ENCODE peak calls at places on chromosomes 12 and 14, in ten cellular contexts. V, B, M, K, T, A, R, O, N and F are unnamed samples.

GRCh38 chr14:75711796-75712211 is 50.8 kb downstream of the TTLL5 start:
- DNase-seq in B (no peak), A (no peak), N (no peak), R (peak), M (peak), V (peak), K (no peak), O (peak), T (no peak), F (no peak)

GRCh38 chr14:56137842-56138241 is 19.6 kb downstream of the PELI2 start:
- DNase-seq in B (peak), R (no peak), T (no peak), V (no peak), K (peak), O (no peak), M (no peak), N (no peak), A (no peak), F (no peak)

GRCh38 chr12:114682920-114683708 is 861 bp downstream of the TBX3 start:
- DNase-seq in N (no peak), K (peak), A (peak), B (no peak), R (no peak), M (no peak), O (no peak), T (no peak), V (peak), F (no peak)

GRCh38 chr12:27289414-27289813 is 43.2 kb upstream of the BMAL2 start:
- DNase-seq in V (no peak), M (no peak), K (no peak), B (no peak), R (no peak), T (no peak), O (no peak), A (no peak), N (no peak), F (no peak)

GRCh38 chr12:4118017-4118510 is 155.5 kb upstream of the CCND2 start:
- DNase-seq in B (no peak), T (no peak), O (no peak), A (no peak), K (no peak), M (no peak), N (no peak), V (peak), R (peak), F (no peak)

GRCh38 chr12:32379667-32380066 is 19.7 kb upstream of the FGD4 start:
- DNase-seq in R (no peak), V (no peak), T (no peak), K (no peak), B (no peak), N (no peak), O (no peak), M (no peak), A (no peak), F (no peak)

GRCh38 chr14:56633544-56633943 is 53.9 kb downstream of the TMEM260 start:
- DNase-seq in N (no peak), T (no peak), B (no peak), V (no peak), M (no peak), K (no peak), O (no peak), A (no peak), R (no peak), F (no peak)

GRCh38 chr12:98465950-98466349 is 49.4 kb upstream of the TMPO start:
- DNase-seq in A (no peak), R (peak), T (no peak), K (no peak), B (no peak), V (peak), M (no peak), N (no peak), O (no peak), F (no peak)